ENCODE peak calls at places on chromosome 1, in five cellular contexts. D is midbrain; E is activated CD8-positive, alpha-beta T cell treated with anti-CD3 and anti-CD28 coated beads for 36 hours; T is omental fat pad; N is H9. C is an unnamed sample.

GRCh38 chr1:6471969-6472368 is 6.0 kb upstream of the TNFRSF25 start:
- DNase-seq in D (no peak), E (no peak), T (no peak), N (no peak), C (no peak)

GRCh38 chr1:2875677-2876531 is 74.4 kb upstream of the TTC34 start:
- DNase-seq in D (peak), E (no peak), T (no peak), N (no peak), C (no peak)

GRCh38 chr1:227895828-227896685 is 51.7 kb downstream of the WNT9A start:
- DNase-seq in D (peak), E (no peak), T (peak), N (peak), C (peak)

GRCh38 chr1:19385869-19386591 is 73.9 kb downstream of the SLC66A1 start:
- DNase-seq in D (no peak), E (no peak), T (no peak), N (no peak), C (no peak)

GRCh38 chr1:111653695-111654094 is 34.1 kb downstream of the RAP1A start:
- DNase-seq in D (no peak), E (no peak), T (no peak), N (no peak), C (no peak)

GRCh38 chr1:215890438-215890837 is 323.3 kb downstream of the KCTD3 start:
- DNase-seq in D (no peak), E (no peak), T (no peak), N (no peak), C (no peak)

GRCh38 chr1:166884040-166884642 is 8.1 kb upstream of the TADA1 start:
- DNase-seq in D (peak), E (peak), T (no peak), N (peak), C (peak)

GRCh38 chr1:11882814-11883538 is 24.2 kb upstream of the NPPB start:
- DNase-seq in D (no peak), E (no peak), T (no peak), N (peak), C (no peak)

GRCh38 chr1:232978827-232979226 is 28.4 kb downstream of the NTPCR start:
- DNase-seq in D (no peak), E (no peak), T (no peak), N (no peak), C (no peak)

GRCh38 chr1:192580351-192580962 is 4.9 kb downstream of the RGS1 start:
- DNase-seq in D (peak), E (no peak), T (no peak), N (no peak), C (no peak)

GRCh38 chr1:172964864-172965263 is 85.9 kb downstream of the TNFSF18 start:
- DNase-seq in D (no peak), E (no peak), T (no peak), N (no peak), C (no peak)